ENCODE peak calls at places on chromosome 17, in ten cellular contexts. N is activated CD4-positive, alpha-beta T cell treated with anti-CD3 and anti-CD28 coated beads for 36 hours; E is sciatic nerve; D is glutamatergic neuron; F is IMR-90; B is adrenal gland; T is ascending aorta; I is NCI-H1092; X is amniotic stem cell; V is GM12892. Q is an unnamed sample.

GRCh38 chr17:64355536-64356303 is 34.9 kb downstream of the PECAM1 start:
- DNase-seq in N (peak; percentile 12), E (no peak), D (no peak), F (peak; percentile 43), B (no peak), T (no peak), I (no peak), X (no peak), V (no peak), Q (no peak)

GRCh38 chr17:79606487-79606886 is 4.4 kb downstream of the RBFOX3 start:
- DNase-seq in N (no peak), E (no peak), D (no peak), F (no peak), B (no peak), T (no peak), I (no peak), X (no peak), V (no peak), Q (no peak)

GRCh38 chr17:34598161-34598776 is 18.9 kb downstream of the TMEM132E start:
- DNase-seq in N (no peak), E (no peak), D (peak; percentile 75), F (no peak), B (no peak), T (no peak), I (no peak), X (no peak), V (no peak), Q (no peak)

GRCh38 chr17:72380737-72381136 is 259.9 kb downstream of the SOX9 start:
- DNase-seq in N (no peak), E (no peak), D (no peak), F (no peak), B (no peak), T (no peak), I (no peak), X (no peak), V (no peak), Q (no peak)

GRCh38 chr17:34420254-34420766 is 57.3 kb upstream of the CCL1 start:
- DNase-seq in N (peak; percentile 78), E (peak; percentile 79), D (peak; percentile 80), F (peak; percentile 46), B (peak; percentile 67), T (no peak), I (peak; percentile 3), X (no peak), V (peak; percentile 57), Q (no peak)

GRCh38 chr17:34711646-34712045 is 132.3 kb downstream of the TMEM132E start:
- DNase-seq in N (no peak), E (no peak), D (no peak), F (no peak), B (no peak), T (no peak), I (peak; percentile 67), X (no peak), V (no peak), Q (peak; percentile 66)

GRCh38 chr17:53227514-53227913 is 595.2 kb upstream of the KIF2B start:
- DNase-seq in N (no peak), E (no peak), D (no peak), F (no peak), B (no peak), T (no peak), I (no peak), X (no peak), V (no peak), Q (no peak)

GRCh38 chr17:36869856-36870617 is 67.2 kb upstream of the LHX1 start:
- DNase-seq in N (no peak), E (no peak), D (peak; percentile 54), F (peak; percentile 17), B (peak; percentile 22), T (no peak), I (no peak), X (no peak), V (no peak), Q (no peak)

GRCh38 chr17:6075845-6076244 is 5.7 kb downstream of the WSCD1 start:
- DNase-seq in N (no peak), E (no peak), D (no peak), F (no peak), B (no peak), T (no peak), I (no peak), X (no peak), V (no peak), Q (no peak)

GRCh38 chr17:45722161-45722560 is 62.0 kb upstream of the CRHR1 start:
- DNase-seq in N (no peak), E (no peak), D (peak; percentile 73), F (peak; percentile 5), B (no peak), T (no peak), I (peak; percentile 36), X (no peak), V (no peak), Q (no peak)

GRCh38 chr17:79045830-79046500 is 22.0 kb downstream of the C1QTNF1 start:
- DNase-seq in N (peak; percentile 81), E (peak; percentile 86), D (peak; percentile 88), F (peak; percentile 57), B (peak; percentile 73), T (no peak), I (peak; percentile 51), X (no peak), V (peak; percentile 77), Q (peak; percentile 55)

GRCh38 chr17:30345527-30346075 is 11.7 kb upstream of the TMIGD1 start:
- DNase-seq in N (peak; percentile 49), E (no peak), D (no peak), F (no peak), B (no peak), T (no peak), I (no peak), X (no peak), V (no peak), Q (no peak)

GRCh38 chr17:48470388-48471034 is 40.5 kb upstream of the SKAP1 start:
- DNase-seq in N (no peak), E (no peak), D (no peak), F (peak; percentile 62), B (no peak), T (no peak), I (no peak), X (no peak), V (no peak), Q (no peak)

GRCh38 chr17:9959377-9959981 is 54.4 kb upstream of the RCVRN start:
- DNase-seq in N (peak; percentile 71), E (no peak), D (peak; percentile 86), F (peak; percentile 49), B (no peak), T (no peak), I (no peak), X (no peak), V (peak; percentile 65), Q (peak; percentile 89)

GRCh38 chr17:7413346-7413985 is 5.8 kb downstream of the NLGN2 start:
- DNase-seq in N (no peak), E (no peak), D (no peak), F (peak; percentile 62), B (no peak), T (no peak), I (no peak), X (no peak), V (no peak), Q (no peak)

GRCh38 chr17:83078378-83079339 is 750 bp upstream of the METRNL start:
- DNase-seq in N (peak; percentile 40), E (no peak), D (no peak), F (no peak), B (no peak), T (no peak), I (no peak), X (no peak), V (no peak), Q (no peak)

GRCh38 chr17:28916302-28916934 is 13.5 kb upstream of the DHRS13 start:
- DNase-seq in N (peak; percentile 66), E (no peak), D (peak; percentile 48), F (peak; percentile 43), B (peak; percentile 44), T (no peak), I (peak; percentile 1), X (no peak), V (no peak), Q (no peak)

GRCh38 chr17:38982858-38983746 is 15.9 kb upstream of the FBXO47 start:
- DNase-seq in N (peak; percentile 57), E (no peak), D (peak; percentile 31), F (peak; percentile 75), B (peak; percentile 39), T (no peak), I (peak; percentile 47), X (peak; percentile 50), V (no peak), Q (peak; percentile 10)

GRCh38 chr17:28891201-28891600 is 6.3 kb downstream of the FLOT2 start:
- DNase-seq in N (no peak), E (no peak), D (no peak), F (no peak), B (no peak), T (no peak), I (no peak), X (no peak), V (no peak), Q (no peak)

GRCh38 chr17:64736804-64737492 is 74.8 kb upstream of the SMURF2 start:
- DNase-seq in N (peak; percentile 73), E (no peak), D (no peak), F (peak; percentile 72), B (peak; percentile 47), T (no peak), I (no peak), X (no peak), V (no peak), Q (no peak)

GRCh38 chr17:30344283-30345088 is 10.6 kb upstream of the TMIGD1 start:
- DNase-seq in N (no peak), E (no peak), D (no peak), F (peak; percentile 59), B (peak; percentile 11), T (no peak), I (peak; percentile 66), X (no peak), V (no peak), Q (no peak)

GRCh38 chr17:77898521-77899434 is 59.7 kb upstream of the TNRC6C start:
- DNase-seq in N (no peak), E (no peak), D (no peak), F (no peak), B (no peak), T (no peak), I (no peak), X (no peak), V (no peak), Q (no peak)

GRCh38 chr17:69978056-69978646 is 96.9 kb upstream of the KCNJ16 start:
- DNase-seq in N (no peak), E (no peak), D (no peak), F (no peak), B (no peak), T (no peak), I (no peak), X (no peak), V (no peak), Q (no peak)

GRCh38 chr17:79562806-79563141 is 48.1 kb downstream of the RBFOX3 start:
- DNase-seq in N (no peak), E (no peak), D (no peak), F (no peak), B (no peak), T (no peak), I (no peak), X (no peak), V (no peak), Q (no peak)

GRCh38 chr17:4602041-4602440 is 17.7 kb downstream of the SMTNL2 start:
- DNase-seq in N (no peak), E (no peak), D (no peak), F (no peak), B (no peak), T (no peak), I (no peak), X (no peak), V (no peak), Q (no peak)

GRCh38 chr17:76738468-76738850 is 540 bp downstream of the MFSD11 start:
- DNase-seq in N (no peak), E (no peak), D (no peak), F (no peak), B (no peak), T (no peak), I (no peak), X (no peak), V (no peak), Q (no peak)

GRCh38 chr17:69672924-69673323 is 258.4 kb downstream of the MAP2K6 start:
- DNase-seq in N (no peak), E (no peak), D (no peak), F (peak; percentile 87), B (no peak), T (no peak), I (no peak), X (no peak), V (no peak), Q (no peak)

GRCh38 chr17:2837147-2837561 is 40.9 kb downstream of the RAP1GAP2 start:
- DNase-seq in N (peak; percentile 79), E (no peak), D (no peak), F (no peak), B (no peak), T (no peak), I (no peak), X (no peak), V (no peak), Q (no peak)

Q was measured in cerebellar nuclear complex.